ENCODE peak calls at places on chromosomes 11 and 22, in ten cellular contexts. One of them, this sample, is unnamed. For H3K4me1, the result is how much of the 10 kb centered on the place peaks cover.

GRCh38 chr11:3989251-3989650 is 105.3 kb upstream of the RRM1 start:
- DNase-seq in fibroblast of lung: peak
- DNase-seq in prostate gland: no peak
- DNase-seq in A673: no peak
- DNase-seq in mammary epithelial cell: no peak
- DNase-seq in K562: no peak
- DNase-seq in Caco-2: no peak
- DNase-seq in osteoblast: no peak
- DNase-seq in sigmoid colon: peak
- DNase-seq in body of pancreas: peak
- DNase-seq in this sample: no peak

GRCh38 chr11:58525037-58525614 is 17.2 kb upstream of the OR5B21 start:
- DNase-seq in fibroblast of lung: peak
- DNase-seq in prostate gland: no peak
- DNase-seq in A673: no peak
- DNase-seq in mammary epithelial cell: no peak
- DNase-seq in K562: no peak
- DNase-seq in Caco-2: no peak
- DNase-seq in osteoblast: no peak
- DNase-seq in sigmoid colon: no peak
- DNase-seq in body of pancreas: no peak
- DNase-seq in this sample: no peak

GRCh38 chr22:49633010-49633324 is 194.7 kb downstream of the BRD1 start:
- DNase-seq in fibroblast of lung: no peak
- DNase-seq in prostate gland: no peak
- DNase-seq in A673: no peak
- DNase-seq in mammary epithelial cell: no peak
- DNase-seq in K562: no peak
- DNase-seq in Caco-2: no peak
- DNase-seq in osteoblast: peak
- DNase-seq in sigmoid colon: no peak
- DNase-seq in body of pancreas: no peak
- DNase-seq in this sample: no peak

GRCh38 chr11:3106736-3107524 is 49.7 kb upstream of the CARS1 start:
- DNase-seq in fibroblast of lung: no peak
- DNase-seq in prostate gland: no peak
- DNase-seq in A673: no peak
- DNase-seq in mammary epithelial cell: no peak
- DNase-seq in K562: no peak
- DNase-seq in Caco-2: no peak
- DNase-seq in osteoblast: peak
- DNase-seq in sigmoid colon: peak
- DNase-seq in body of pancreas: no peak
- DNase-seq in this sample: peak

GRCh38 chr22:47547239-47547661 is 784.8 kb downstream of the TBC1D22A start:
- DNase-seq in fibroblast of lung: no peak
- DNase-seq in prostate gland: no peak
- DNase-seq in A673: no peak
- DNase-seq in mammary epithelial cell: no peak
- DNase-seq in K562: no peak
- DNase-seq in Caco-2: no peak
- DNase-seq in osteoblast: no peak
- DNase-seq in sigmoid colon: no peak
- DNase-seq in body of pancreas: no peak
- DNase-seq in this sample: no peak

GRCh38 chr11:106121570-106122320 is 44.3 kb downstream of the AASDHPPT start:
- DNase-seq in fibroblast of lung: no peak
- DNase-seq in prostate gland: no peak
- DNase-seq in A673: no peak
- DNase-seq in mammary epithelial cell: no peak
- DNase-seq in K562: no peak
- DNase-seq in Caco-2: no peak
- DNase-seq in osteoblast: no peak
- DNase-seq in sigmoid colon: no peak
- DNase-seq in body of pancreas: no peak
- DNase-seq in this sample: no peak

GRCh38 chr11:14119357-14119756 is 156.8 kb downstream of the SPON1 start:
- DNase-seq in fibroblast of lung: no peak
- DNase-seq in prostate gland: no peak
- DNase-seq in A673: no peak
- DNase-seq in mammary epithelial cell: peak
- DNase-seq in K562: no peak
- DNase-seq in Caco-2: no peak
- DNase-seq in osteoblast: no peak
- DNase-seq in sigmoid colon: no peak
- DNase-seq in body of pancreas: no peak
- DNase-seq in this sample: no peak

GRCh38 chr22:44777364-44777756 is 25.0 kb downstream of the ARHGAP8 start:
- DNase-seq in fibroblast of lung: no peak
- DNase-seq in prostate gland: no peak
- DNase-seq in A673: no peak
- DNase-seq in mammary epithelial cell: no peak
- DNase-seq in K562: no peak
- DNase-seq in Caco-2: no peak
- DNase-seq in osteoblast: no peak
- DNase-seq in sigmoid colon: no peak
- DNase-seq in body of pancreas: no peak
- DNase-seq in this sample: no peak

GRCh38 chr22:22085702-22086500 is 103.3 kb upstream of the TOP3B start:
- DNase-seq in fibroblast of lung: no peak
- DNase-seq in prostate gland: no peak
- DNase-seq in A673: no peak
- DNase-seq in mammary epithelial cell: peak
- DNase-seq in K562: no peak
- DNase-seq in Caco-2: no peak
- DNase-seq in osteoblast: peak
- DNase-seq in sigmoid colon: no peak
- DNase-seq in body of pancreas: no peak
- DNase-seq in this sample: no peak

GRCh38 chr11:15835705-15836411 is 520.5 kb downstream of the SOX6 start:
- DNase-seq in fibroblast of lung: no peak
- DNase-seq in prostate gland: peak
- DNase-seq in A673: no peak
- DNase-seq in mammary epithelial cell: no peak
- DNase-seq in K562: no peak
- DNase-seq in Caco-2: no peak
- DNase-seq in osteoblast: no peak
- DNase-seq in sigmoid colon: peak
- DNase-seq in body of pancreas: no peak
- DNase-seq in this sample: no peak

GRCh38 chr11:57530215-57530595 is 349 bp downstream of the TIMM10 start:
- DNase-seq in fibroblast of lung: no peak
- DNase-seq in prostate gland: no peak
- DNase-seq in A673: no peak
- DNase-seq in mammary epithelial cell: no peak
- DNase-seq in K562: no peak
- DNase-seq in Caco-2: no peak
- DNase-seq in osteoblast: no peak
- DNase-seq in sigmoid colon: no peak
- DNase-seq in body of pancreas: no peak
- DNase-seq in this sample: no peak

DNA sequence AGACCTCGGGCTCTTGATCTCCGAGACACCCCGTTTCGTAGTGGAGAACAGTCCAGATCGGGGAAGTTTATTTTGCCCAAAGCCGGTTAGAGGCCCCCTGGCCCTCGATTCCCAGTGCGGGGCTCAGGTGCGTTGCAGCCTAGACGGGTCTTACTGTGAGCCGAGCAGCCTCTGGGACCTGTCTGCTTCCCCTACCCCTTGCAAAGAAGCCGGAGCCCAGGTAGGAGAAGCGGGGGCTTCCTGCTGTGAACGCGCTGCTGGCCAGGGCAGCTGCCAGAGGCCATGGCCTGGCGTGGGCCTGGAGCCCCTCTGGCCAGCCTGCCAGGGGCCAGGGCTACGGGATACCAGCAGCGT is 619 bp downstream of the TSPO start:
- DNase-seq in fibroblast of lung: no peak
- DNase-seq in prostate gland: no peak
- DNase-seq in A673: peak
- DNase-seq in mammary epithelial cell: peak
- DNase-seq in K562: no peak
- DNase-seq in Caco-2: no peak
- DNase-seq in osteoblast: peak
- DNase-seq in sigmoid colon: no peak
- DNase-seq in body of pancreas: no peak
- DNase-seq in this sample: no peak
- H3K4me1 ChIP-seq in fibroblast of lung: under half
- H3K4me1 ChIP-seq in prostate gland: under half
- H3K4me1 ChIP-seq in A673: under half
- H3K4me1 ChIP-seq in mammary epithelial cell: under half
- H3K4me1 ChIP-seq in K562: under half
- H3K4me1 ChIP-seq in Caco-2: under half
- H3K4me1 ChIP-seq in osteoblast: under half
- H3K4me1 ChIP-seq in sigmoid colon: under half
- H3K4me1 ChIP-seq in body of pancreas: under half
- H3K4me1 ChIP-seq in this sample: under half

GRCh38 chr11:64001552-64002427 is 15.6 kb downstream of the OTUB1 start:
- DNase-seq in fibroblast of lung: no peak
- DNase-seq in prostate gland: no peak
- DNase-seq in A673: peak
- DNase-seq in mammary epithelial cell: no peak
- DNase-seq in K562: no peak
- DNase-seq in Caco-2: no peak
- DNase-seq in osteoblast: peak
- DNase-seq in sigmoid colon: peak
- DNase-seq in body of pancreas: no peak
- DNase-seq in this sample: no peak

GRCh38 chr11:63999349-64000025 is 13.2 kb downstream of the OTUB1 start:
- DNase-seq in fibroblast of lung: peak
- DNase-seq in prostate gland: peak
- DNase-seq in A673: peak
- DNase-seq in mammary epithelial cell: peak
- DNase-seq in K562: peak
- DNase-seq in Caco-2: peak
- DNase-seq in osteoblast: peak
- DNase-seq in sigmoid colon: peak
- DNase-seq in body of pancreas: peak
- DNase-seq in this sample: no peak

GRCh38 chr11:63998558-63999348 is 12.5 kb downstream of the OTUB1 start:
- DNase-seq in fibroblast of lung: no peak
- DNase-seq in prostate gland: no peak
- DNase-seq in A673: no peak
- DNase-seq in mammary epithelial cell: peak
- DNase-seq in K562: no peak
- DNase-seq in Caco-2: no peak
- DNase-seq in osteoblast: peak
- DNase-seq in sigmoid colon: no peak
- DNase-seq in body of pancreas: no peak
- DNase-seq in this sample: no peak

GRCh38 chr11:64000740-64001514 is 14.7 kb downstream of the OTUB1 start:
- DNase-seq in fibroblast of lung: no peak
- DNase-seq in prostate gland: no peak
- DNase-seq in A673: no peak
- DNase-seq in mammary epithelial cell: no peak
- DNase-seq in K562: no peak
- DNase-seq in Caco-2: no peak
- DNase-seq in osteoblast: no peak
- DNase-seq in sigmoid colon: no peak
- DNase-seq in body of pancreas: no peak
- DNase-seq in this sample: no peak

DNA sequence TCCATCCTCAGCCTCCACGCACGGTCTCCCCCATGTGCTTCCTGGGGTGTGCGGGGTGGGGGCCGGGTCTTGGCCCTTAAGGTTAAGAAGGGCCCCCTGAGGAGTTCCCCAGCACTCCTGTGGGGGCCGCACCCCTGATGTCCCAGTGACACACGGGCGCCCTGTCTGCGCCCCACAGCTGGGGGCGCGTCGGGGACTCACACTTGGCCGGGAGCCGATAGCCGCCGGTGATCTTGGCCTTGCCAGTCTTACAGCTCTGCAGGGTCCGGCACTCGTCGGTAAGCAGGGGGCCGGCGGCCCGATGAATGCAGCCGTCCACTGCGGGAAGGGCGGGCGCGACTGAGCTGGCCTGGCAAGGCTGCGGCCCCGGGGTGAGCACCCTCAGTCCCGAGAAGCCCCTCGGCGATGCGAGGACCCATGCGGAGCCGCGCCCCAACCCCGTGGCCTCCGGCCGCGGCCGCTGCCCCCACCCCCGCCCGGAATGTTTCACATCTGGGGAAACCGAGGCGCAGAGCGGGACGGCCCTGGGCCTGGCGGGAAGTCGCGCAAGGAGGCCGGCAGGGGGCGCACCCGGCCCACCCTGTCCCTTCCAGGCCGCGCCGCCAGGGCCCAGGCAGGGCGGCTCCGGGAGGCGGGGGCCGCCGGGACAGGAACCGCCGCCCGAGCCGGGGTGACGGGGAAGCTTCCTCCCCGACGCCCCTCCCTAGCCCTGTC is 13.9 kb downstream of the OTUB1 start:
- DNase-seq in fibroblast of lung: peak
- DNase-seq in prostate gland: peak
- DNase-seq in A673: peak
- DNase-seq in mammary epithelial cell: peak
- DNase-seq in K562: no peak
- DNase-seq in Caco-2: no peak
- DNase-seq in osteoblast: peak
- DNase-seq in sigmoid colon: peak
- DNase-seq in body of pancreas: peak
- DNase-seq in this sample: peak
- H3K4me3 ChIP-seq in fibroblast of lung: peak
- H3K4me3 ChIP-seq in prostate gland: peak
- H3K4me3 ChIP-seq in A673: peak
- H3K4me3 ChIP-seq in mammary epithelial cell: peak
- H3K4me3 ChIP-seq in K562: no peak
- H3K4me3 ChIP-seq in Caco-2: no peak
- H3K4me3 ChIP-seq in osteoblast: peak
- H3K4me3 ChIP-seq in sigmoid colon: peak
- H3K4me3 ChIP-seq in body of pancreas: no peak
- H3K4me3 ChIP-seq in this sample: peak

DNA sequence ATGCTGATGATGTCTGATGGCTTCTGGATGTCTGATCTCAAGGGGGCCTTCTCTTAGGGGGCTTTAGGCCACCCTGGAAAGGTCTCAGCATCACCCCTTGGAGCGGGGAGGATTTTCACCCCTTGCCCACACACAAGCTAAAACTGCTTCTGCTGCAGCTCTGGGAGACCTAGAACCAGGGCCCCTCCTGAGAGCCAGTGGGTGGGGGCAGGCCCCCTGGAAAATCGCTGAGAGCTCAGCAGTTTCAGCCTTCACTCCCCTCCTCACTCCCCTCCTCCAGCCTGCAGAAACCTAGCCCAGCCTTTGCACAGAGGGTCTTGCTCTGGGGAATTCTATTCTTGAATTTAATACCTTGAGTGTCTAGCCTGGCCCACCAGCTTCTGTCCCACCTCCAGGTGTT is 17.2 kb downstream of the CD6 start:
- DNase-seq in fibroblast of lung: no peak
- DNase-seq in prostate gland: no peak
- DNase-seq in A673: no peak
- DNase-seq in mammary epithelial cell: no peak
- DNase-seq in K562: no peak
- DNase-seq in Caco-2: no peak
- DNase-seq in osteoblast: no peak
- DNase-seq in sigmoid colon: no peak
- DNase-seq in body of pancreas: no peak
- DNase-seq in this sample: no peak
- H3K4me1 ChIP-seq in fibroblast of lung: under half
- H3K4me1 ChIP-seq in prostate gland: under half
- H3K4me1 ChIP-seq in A673: under half
- H3K4me1 ChIP-seq in mammary epithelial cell: under half
- H3K4me1 ChIP-seq in K562: under half
- H3K4me1 ChIP-seq in Caco-2: under half
- H3K4me1 ChIP-seq in osteoblast: under half
- H3K4me1 ChIP-seq in sigmoid colon: under half
- H3K4me1 ChIP-seq in body of pancreas: under half
- H3K4me1 ChIP-seq in this sample: under half

GRCh38 chr11:88428959-88429358 is 91.4 kb upstream of the CTSC start:
- DNase-seq in fibroblast of lung: no peak
- DNase-seq in prostate gland: no peak
- DNase-seq in A673: no peak
- DNase-seq in mammary epithelial cell: no peak
- DNase-seq in K562: no peak
- DNase-seq in Caco-2: no peak
- DNase-seq in osteoblast: no peak
- DNase-seq in sigmoid colon: no peak
- DNase-seq in body of pancreas: no peak
- DNase-seq in this sample: no peak
- H3K4me3 ChIP-seq in fibroblast of lung: no peak
- H3K4me3 ChIP-seq in prostate gland: no peak
- H3K4me3 ChIP-seq in A673: no peak
- H3K4me3 ChIP-seq in mammary epithelial cell: no peak
- H3K4me3 ChIP-seq in K562: no peak
- H3K4me3 ChIP-seq in Caco-2: no peak
- H3K4me3 ChIP-seq in osteoblast: no peak
- H3K4me3 ChIP-seq in sigmoid colon: no peak
- H3K4me3 ChIP-seq in body of pancreas: no peak
- H3K4me3 ChIP-seq in this sample: no peak

This sample was measured in upper lobe of right lung.